ENCODE peak calls at places on chromosomes 13 and 19, in seven cellular contexts. F is CD8-positive, alpha-beta T cell; S is neural crest cell; H is tibial artery; N is lower lobe of right lung; I is IMR-90; E is ovary. Y is an unnamed sample.

GRCh38 chr19:42292042-42292960 is 9.6 kb upstream of the PRR19 start:
- DNase-seq in F (no peak), S (no peak), H (no peak), N (no peak), I (no peak), E (no peak), Y (no peak)

GRCh38 chr19:58476498-58477015 is 405 bp downstream of the ZNF446 start:
- DNase-seq in F (no peak), S (no peak), H (no peak), N (no peak), I (no peak), E (no peak), Y (peak; percentile 36)

GRCh38 chr19:34475975-34476594 is 5.5 kb upstream of the WTIP start:
- DNase-seq in F (no peak), S (no peak), H (no peak), N (no peak), I (peak; percentile 16), E (no peak), Y (no peak)

GRCh38 chr19:3346677-3347353 is 19.6 kb upstream of the NFIC start:
- DNase-seq in F (no peak), S (no peak), H (peak; percentile 78), N (no peak), I (no peak), E (peak; percentile 89), Y (no peak)

GRCh38 chr13:93066187-93066586 is 160.4 kb upstream of the GPC6 start:
- DNase-seq in F (no peak), S (no peak), H (no peak), N (no peak), I (peak; percentile 91), E (no peak), Y (no peak)

GRCh38 chr19:5480427-5480836 is 25.2 kb downstream of the ZNRF4 start:
- DNase-seq in F (peak; percentile 21), S (peak; percentile 59), H (no peak), N (no peak), I (no peak), E (no peak), Y (no peak)

GRCh38 chr13:40149611-40150283 is 494.3 kb downstream of the COG6 start:
- DNase-seq in F (no peak), S (no peak), H (peak; percentile 74), N (no peak), I (peak; percentile 53), E (peak; percentile 49), Y (peak; percentile 52)

GRCh38 chr13:52739468-52740071 is at the start of gene CNMD:
- DNase-seq in F (no peak), S (no peak), H (no peak), N (no peak), I (no peak), E (no peak), Y (no peak)

GRCh38 chr19:480016-480855 is 16.1 kb upstream of the MADCAM1 start:
- DNase-seq in F (peak; percentile 47), S (peak; percentile 86), H (peak; percentile 73), N (peak; percentile 89), I (no peak), E (peak; percentile 60), Y (peak; percentile 38)

GRCh38 chr19:5103061-5103701 is 134.3 kb downstream of the KDM4B start:
- DNase-seq in F (no peak), S (no peak), H (peak; percentile 45), N (no peak), I (peak; percentile 12), E (no peak), Y (no peak)

GRCh38 chr19:54430306-54431254 is 15.3 kb downstream of the TTYH1 start:
- DNase-seq in F (peak; percentile 44), S (peak; percentile 74), H (no peak), N (no peak), I (no peak), E (peak; percentile 76), Y (no peak)

DNA sequence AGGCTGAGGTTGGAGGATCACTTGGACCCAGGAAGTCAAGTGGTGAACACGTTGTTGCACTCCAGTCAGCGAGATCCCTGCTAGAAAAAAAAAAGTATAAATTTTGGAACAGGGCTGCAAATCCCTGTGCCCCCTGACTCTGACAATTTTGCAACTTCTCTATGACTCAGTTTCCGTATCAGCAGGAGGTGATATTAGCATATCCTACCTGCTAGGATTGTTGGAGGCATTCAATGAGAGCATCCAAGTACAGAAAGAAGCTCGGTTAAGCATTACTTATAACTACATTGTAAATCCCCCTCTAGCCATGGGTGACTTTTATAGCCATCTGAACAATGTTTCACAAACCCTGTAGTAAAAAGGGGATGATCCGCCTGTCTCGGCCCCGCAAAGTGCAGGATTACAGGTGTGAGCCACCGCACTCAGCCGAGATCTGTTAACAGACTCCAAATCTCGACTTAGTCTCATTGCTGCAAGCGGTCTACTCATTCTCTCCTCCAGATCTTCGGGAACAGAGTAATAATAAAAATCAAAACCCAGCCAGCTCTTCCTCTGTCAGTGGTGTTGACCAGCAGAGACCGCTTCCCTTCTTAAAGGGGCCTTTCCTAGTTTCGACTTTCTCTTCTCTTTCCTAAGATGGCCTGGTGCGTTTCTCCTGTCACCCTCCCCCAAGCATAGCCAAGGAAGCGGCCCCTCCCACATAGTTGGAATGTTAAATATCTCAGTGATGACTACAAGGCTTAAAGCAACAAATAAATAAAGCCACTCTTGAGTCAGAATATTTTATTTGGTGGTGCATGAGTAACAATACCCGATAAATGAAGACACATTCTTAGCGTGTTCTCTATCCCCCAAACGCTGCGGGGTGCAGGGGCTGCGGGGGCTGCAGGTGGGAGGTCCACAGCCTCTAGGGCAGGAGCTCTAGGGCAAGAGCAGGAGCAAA is 10.3 kb upstream of the BICRA start:
- DNase-seq in F (no peak), S (no peak), H (peak; percentile 86), N (no peak), I (peak; percentile 96), E (peak; percentile 53), Y (peak; percentile 55)
- TF ChIP-seq CTCF in F (no peak), S (no peak), H (no peak), N (no peak), I (no peak), E (no peak), Y (no peak)

GRCh38 chr13:23159205-23159586 is 21.6 kb upstream of the SGCG start:
- DNase-seq in F (no peak), S (peak; percentile 69), H (peak; percentile 48), N (peak; percentile 51), I (peak; percentile 13), E (no peak), Y (no peak)

GRCh38 chr13:23160241-23161175 is 20.3 kb upstream of the SGCG start:
- DNase-seq in F (no peak), S (peak; percentile 13), H (no peak), N (no peak), I (no peak), E (no peak), Y (no peak)

GRCh38 chr13:23161176-23161825 is 19.5 kb upstream of the SGCG start:
- DNase-seq in F (no peak), S (no peak), H (no peak), N (no peak), I (no peak), E (no peak), Y (no peak)

GRCh38 chr13:23159587-23160240 is 21.1 kb upstream of the SGCG start:
- DNase-seq in F (no peak), S (peak; percentile 17), H (no peak), N (no peak), I (no peak), E (no peak), Y (no peak)
- TF ChIP-seq CTCF in F (no peak), S (peak; percentile 31), H (no peak), N (no peak), I (no peak), E (no peak), Y (no peak)

DNA sequence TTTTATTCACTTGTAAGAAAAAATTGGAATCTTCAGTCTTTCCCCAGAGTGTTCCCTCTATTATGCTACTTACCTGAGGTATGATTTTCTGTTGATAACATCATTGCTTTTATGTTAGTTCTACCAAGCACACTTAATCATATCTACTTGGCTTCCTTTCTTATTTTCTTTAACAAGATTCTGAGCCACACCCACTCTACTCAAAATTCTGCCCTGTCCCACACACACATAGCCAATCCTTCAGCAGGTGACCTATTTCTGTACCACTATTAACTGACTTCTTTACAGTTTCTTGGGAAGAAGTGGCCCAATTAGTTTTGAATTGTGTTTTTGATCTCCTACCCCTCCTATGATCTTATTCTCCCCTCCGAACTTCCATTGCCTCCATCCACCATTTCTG is 215.7 kb downstream of the PCDH9 start:
- DNase-seq in F (no peak), S (no peak), H (no peak), N (no peak), I (no peak), E (no peak), Y (no peak)
- TF ChIP-seq CTCF in F (no peak), S (no peak), H (no peak), N (no peak), I (no peak), E (no peak), Y (no peak)

GRCh38 chr19:15260939-15261338 is 28.7 kb upstream of the EPHX3 start:
- DNase-seq in F (no peak), S (no peak), H (no peak), N (no peak), I (no peak), E (no peak), Y (no peak)
- TF ChIP-seq CTCF in F (no peak), S (peak; percentile 53), H (peak; percentile 23), N (no peak), I (peak; percentile 40), E (no peak), Y (peak; percentile 18)

GRCh38 chr19:29260477-29261317 is 47.7 kb upstream of the UQCRFS1 start:
- DNase-seq in F (no peak), S (peak; percentile 53), H (no peak), N (no peak), I (peak; percentile 4), E (no peak), Y (no peak)
- TF ChIP-seq CTCF in F (no peak), S (peak; percentile 68), H (no peak), N (peak; percentile 14), I (peak; percentile 33), E (no peak), Y (no peak)

GRCh38 chr19:48351341-48351752 is 12.4 kb downstream of the TMEM143 start:
- DNase-seq in F (peak; percentile 82), S (peak; percentile 85), H (peak; percentile 59), N (peak; percentile 84), I (peak; percentile 26), E (peak; percentile 74), Y (no peak)
- TF ChIP-seq CTCF in F (peak; percentile 62), S (peak; percentile 78), H (peak; percentile 54), N (peak; percentile 86), I (peak; percentile 59), E (no peak), Y (peak; percentile 71)

DNA sequence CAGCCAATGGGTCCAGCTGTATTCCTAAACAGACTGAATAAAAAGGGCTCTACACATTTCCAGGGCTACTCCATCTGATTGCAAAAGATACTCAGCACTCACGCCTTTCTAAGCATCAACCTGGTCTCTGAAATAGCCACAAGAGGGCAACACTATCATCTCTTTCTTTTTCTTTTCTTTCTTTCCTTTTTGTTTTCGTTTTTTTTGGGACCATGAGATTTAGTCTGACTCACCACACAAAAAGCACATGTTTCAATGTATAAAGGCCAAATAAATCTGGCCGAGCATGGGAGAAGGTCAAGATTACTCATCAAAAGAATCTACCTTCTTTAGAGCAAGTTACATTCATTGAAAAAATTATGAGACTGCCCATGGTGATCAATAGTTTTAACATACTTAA is 805.6 kb upstream of the ARGLU1 start:
- DNase-seq in F (no peak), S (no peak), H (no peak), N (no peak), I (peak; percentile 91), E (no peak), Y (no peak)
- TF ChIP-seq CTCF in F (no peak), S (peak; percentile 73), H (peak; percentile 62), N (peak; percentile 45), I (peak; percentile 84), E (no peak), Y (peak; percentile 51)

GRCh38 chr19:36139473-36140288 is at the start of gene CAPNS1:
- DNase-seq in F (peak; percentile 92), S (peak; percentile 96), H (peak; percentile 96), N (peak; percentile 99), I (peak; percentile 93), E (peak; percentile 99), Y (peak; percentile 85)
- TF ChIP-seq CTCF in F (peak; percentile 26), S (peak; percentile 49), H (peak; percentile 23), N (no peak), I (no peak), E (no peak), Y (peak; percentile 19)